ENCODE peak calls at places on chromosomes 11 and 22, in nine cellular contexts. N, T, L, Y, W, C, S, B and R are unnamed samples.

GRCh38 chr11:85855341-85855656 is at the start of gene CCDC83:
- DNase-seq in W (no peak), T (no peak), N (no peak), C (no peak), L (no peak), B (no peak), Y (no peak), S (no peak), R (no peak)

GRCh38 chr22:47805394-47805935 is 1043.0 kb downstream of the TBC1D22A start:
- DNase-seq in L (no peak), C (no peak), B (no peak), W (no peak), T (no peak), S (no peak), Y (no peak), N (no peak), R (no peak)

GRCh38 chr11:101860694-101861371 is 54.0 kb upstream of the CEP126 start:
- DNase-seq in B (peak; percentile 25), W (no peak), T (peak; percentile 70), Y (peak; percentile 69), C (peak; percentile 56), L (peak; percentile 55), S (no peak), N (no peak), R (no peak)

GRCh38 chr22:40196628-40197027 is 18.9 kb downstream of the TNRC6B start:
- DNase-seq in L (peak; percentile 97), S (no peak), W (no peak), T (no peak), Y (peak; percentile 92), B (no peak), N (no peak), C (peak; percentile 71), R (no peak)

GRCh38 chr11:908273-908672 is 2.3 kb downstream of the CHID1 start:
- DNase-seq in W (no peak), B (no peak), L (no peak), C (no peak), Y (no peak), N (no peak), T (no peak), S (no peak), R (no peak)

GRCh38 chr22:42376721-42377177 is 55.5 kb downstream of the NFAM1 start:
- DNase-seq in C (no peak), S (no peak), B (peak; percentile 64), T (peak; percentile 50), N (peak; percentile 83), L (peak; percentile 20), Y (peak; percentile 33), W (no peak), R (peak; percentile 49)

GRCh38 chr22:44891791-44892190 is 118.0 kb downstream of the PHF21B start:
- DNase-seq in T (no peak), B (no peak), W (no peak), C (no peak), L (no peak), Y (no peak), N (no peak), S (no peak), R (peak; percentile 12)

GRCh38 chr11:109306322-109306721 is 115.7 kb upstream of the C11orf87 start:
- DNase-seq in W (no peak), N (no peak), B (no peak), S (no peak), Y (no peak), C (no peak), L (peak; percentile 79), T (no peak), R (no peak)

GRCh38 chr11:114276077-114276476 is 20.1 kb upstream of the NNMT start:
- DNase-seq in T (no peak), B (no peak), L (no peak), Y (no peak), W (no peak), S (no peak), N (no peak), C (no peak), R (no peak)

GRCh38 chr11:118635237-118635591 is 27.8 kb downstream of the PHLDB1 start:
- DNase-seq in N (no peak), T (peak; percentile 36), L (no peak), C (no peak), S (no peak), B (peak; percentile 47), W (no peak), Y (no peak), R (no peak)

GRCh38 chr11:118911113-118911879 is 14.4 kb downstream of the BCL9L start:
- DNase-seq in W (no peak), B (peak; percentile 69), T (no peak), Y (peak; percentile 77), L (peak; percentile 61), N (peak; percentile 44), C (peak; percentile 66), S (no peak), R (peak; percentile 53)

GRCh38 chr11:60840711-60841430 is 1.0 kb upstream of the CCDC86 start:
- DNase-seq in N (peak; percentile 45), T (no peak), W (no peak), L (peak; percentile 95), S (no peak), C (peak; percentile 86), B (no peak), Y (peak; percentile 27), R (no peak)

GRCh38 chr22:30705710-30706651 is 11.3 kb downstream of the OSBP2 start:
- DNase-seq in Y (no peak), L (peak; percentile 89), T (no peak), N (peak; percentile 18), B (no peak), S (no peak), C (peak; percentile 34), W (peak; percentile 18), R (peak; percentile 15)

GRCh38 chr11:72309074-72309598 is 65.2 kb upstream of the PHOX2A start:
- DNase-seq in N (no peak), C (no peak), S (no peak), L (no peak), Y (no peak), T (no peak), W (no peak), B (no peak), R (no peak)

GRCh38 chr11:68141247-68142027 is 20.2 kb upstream of the CHKA start:
- DNase-seq in B (no peak), Y (no peak), W (no peak), L (no peak), N (no peak), S (no peak), C (no peak), T (no peak), R (no peak)

GRCh38 chr11:35415488-35415887 is 3.9 kb downstream of the SLC1A2 start:
- DNase-seq in Y (no peak), L (no peak), W (no peak), T (no peak), C (no peak), N (no peak), S (no peak), B (no peak), R (no peak)

GRCh38 chr11:18710545-18710944 is 12.0 kb downstream of the TMEM86A start:
- DNase-seq in B (no peak), S (no peak), T (no peak), C (no peak), N (no peak), W (no peak), L (no peak), Y (no peak), R (no peak)

GRCh38 chr11:59891781-59892181 is 13.2 kb downstream of the OOSP3 start:
- DNase-seq in S (no peak), W (peak; percentile 87), T (no peak), C (no peak), L (peak; percentile 18), N (no peak), Y (peak; percentile 75), B (no peak), R (no peak)

GRCh38 chr22:26169312-26170111 is at the start of gene SEZ6L:
- DNase-seq in N (peak; percentile 18), C (no peak), L (peak; percentile 7), W (no peak), B (no peak), Y (no peak), T (peak; percentile 51), S (peak; percentile 54), R (peak; percentile 53)

GRCh38 chr11:108609681-108610080 is 16.1 kb upstream of the EXPH5 start:
- DNase-seq in S (no peak), W (no peak), B (no peak), L (peak; percentile 75), Y (peak; percentile 84), T (no peak), C (peak; percentile 13), N (no peak), R (no peak)

GRCh38 chr22:47384977-47385376 is 622.5 kb downstream of the TBC1D22A start:
- DNase-seq in N (no peak), Y (no peak), W (no peak), S (no peak), B (no peak), L (no peak), T (no peak), C (no peak), R (no peak)

GRCh38 chr22:41943661-41944209 is 3.2 kb downstream of the CENPM start:
- DNase-seq in C (no peak), S (no peak), Y (peak; percentile 71), W (no peak), N (no peak), T (no peak), B (peak; percentile 50), L (peak; percentile 32), R (no peak)

GRCh38 chr11:118641463-118642019 is 34.1 kb downstream of the PHLDB1 start:
- DNase-seq in N (no peak), B (peak; percentile 84), L (no peak), C (no peak), T (no peak), Y (peak; percentile 86), S (no peak), W (no peak), R (no peak)

GRCh38 chr11:116556483-116556882 is 216.3 kb downstream of the BUD13 start:
- DNase-seq in N (no peak), T (no peak), Y (no peak), S (no peak), L (no peak), W (no peak), B (no peak), C (no peak), R (no peak)

GRCh38 chr11:82845336-82846036 is 54.7 kb downstream of the PRCP start:
- DNase-seq in C (no peak), L (no peak), W (no peak), B (no peak), T (no peak), Y (no peak), S (no peak), N (no peak), R (no peak)

GRCh38 chr22:40966683-40967082 is 15.5 kb downstream of the RBX1 start:
- DNase-seq in L (no peak), T (no peak), N (no peak), C (no peak), S (no peak), B (no peak), W (no peak), Y (no peak), R (no peak)

GRCh38 chr11:105202844-105203548 is 63.4 kb upstream of the CARD18 start:
- DNase-seq in L (peak; percentile 66), S (no peak), B (no peak), N (no peak), W (no peak), T (no peak), Y (peak; percentile 64), C (no peak), R (no peak)

GRCh38 chr22:26431151-26431995 is 2.3 kb downstream of the ASPHD2 start:
- DNase-seq in B (no peak), C (no peak), S (no peak), T (no peak), Y (peak; percentile 60), W (no peak), N (no peak), L (no peak), R (no peak)

GRCh38 chr11:122808494-122808893 is 29.8 kb upstream of the CRTAM start:
- DNase-seq in Y (no peak), L (peak; percentile 68), B (no peak), W (no peak), S (no peak), N (no peak), C (peak; percentile 33), T (no peak), R (no peak)

GRCh38 chr11:132032555-132032954 is 662.1 kb downstream of the NTM start:
- DNase-seq in Y (no peak), C (no peak), S (no peak), N (no peak), B (no peak), T (no peak), L (peak; percentile 81), W (no peak), R (no peak)

GRCh38 chr11:88338223-88338661 is 706 bp upstream of the CTSC start:
- DNase-seq in S (peak; percentile 11), T (peak; percentile 21), B (peak; percentile 52), N (peak; percentile 26), Y (peak; percentile 82), L (peak; percentile 74), C (peak; percentile 80), W (peak; percentile 34), R (peak; percentile 66)